ENCODE peak calls at places on chromosome 20, in four cellular contexts. Y, N, V and F are unnamed samples. For H3K36me3, the result is how much of the 10 kb centered on the place peaks cover.

GRCh38 chr20:39338977-39339376 is 376.8 kb downstream of the DHX35 start:
- DNase-seq in Y (peak), N (no peak), V (no peak), F (peak)

GRCh38 chr20:45153147-45153546 is 21.6 kb upstream of the PI3 start:
- DNase-seq in Y (no peak), N (no peak), V (no peak), F (no peak)

GRCh38 chr20:13331536-13331935 is 110.5 kb downstream of the ISM1 start:
- DNase-seq in Y (no peak), N (no peak), V (no peak), F (no peak)

GRCh38 chr20:25042531-25043498 is 15.1 kb downstream of the ACSS1 start:
- DNase-seq in Y (no peak), N (peak), V (no peak), F (peak)

GRCh38 chr20:63280929-63281545 is 8.4 kb downstream of the ARFGAP1 start:
- DNase-seq in Y (no peak), N (no peak), V (no peak), F (peak)

GRCh38 chr20:19908586-19908985 is 108.6 kb upstream of the NAA20 start:
- DNase-seq in Y (no peak), N (no peak), V (no peak), F (no peak)

GRCh38 chr20:55095745-55096450 is 620.5 kb downstream of the DOK5 start:
- DNase-seq in Y (no peak), N (no peak), V (no peak), F (no peak)

GRCh38 chr20:16551601-16552419 is 21.4 kb downstream of the KIF16B start:
- DNase-seq in Y (no peak), N (no peak), V (no peak), F (no peak)

GRCh38 chr20:44496976-44497375 is 21.3 kb downstream of the TTPAL start:
- DNase-seq in Y (no peak), N (no peak), V (no peak), F (no peak)

GRCh38 chr20:32333988-32334885 is 23.9 kb upstream of the ASXL1 start:
- DNase-seq in Y (no peak), N (peak), V (no peak), F (peak)

GRCh38 chr20:31704225-31705119 is 18.2 kb downstream of the BCL2L1 start:
- DNase-seq in Y (peak), N (no peak), V (no peak), F (no peak)

GRCh38 chr20:15061955-15062354 is 724.5 kb upstream of the FLRT3 start:
- DNase-seq in Y (peak), N (no peak), V (no peak), F (no peak)

GRCh38 chr20:11182715-11183114 is 508.9 kb upstream of the JAG1 start:
- DNase-seq in Y (no peak), N (no peak), V (no peak), F (no peak)

GRCh38 chr20:53980101-53980500 is 90.3 kb downstream of the BCAS1 start:
- DNase-seq in Y (no peak), N (no peak), V (no peak), F (no peak)

GRCh38 chr20:55038684-55039083 is 563.3 kb downstream of the DOK5 start:
- DNase-seq in Y (no peak), N (no peak), V (no peak), F (no peak)

GRCh38 chr20:13221673-13222318 is 722 bp downstream of the ISM1 start:
- DNase-seq in Y (peak), N (peak), V (peak), F (peak)

GRCh38 chr20:33693741-33694645 is 7.8 kb upstream of the E2F1 start:
- DNase-seq in Y (no peak), N (no peak), V (no peak), F (no peak)

GRCh38 chr20:62984666-62985065 is 22.1 kb downstream of the BHLHE23 start:
- DNase-seq in Y (no peak), N (no peak), V (no peak), F (no peak)

GRCh38 chr20:18284805-18285533 is 3.4 kb upstream of the ZNF133 start:
- DNase-seq in Y (no peak), N (no peak), V (no peak), F (no peak)

GRCh38 chr20:9114709-9115108 is 45.8 kb downstream of the PLCB4 start:
- DNase-seq in Y (peak), N (no peak), V (no peak), F (no peak)

GRCh38 chr20:62344782-62345181 is 22.3 kb downstream of the LAMA5 start:
- DNase-seq in Y (no peak), N (no peak), V (no peak), F (no peak)

GRCh38 chr20:58897493-58897892 is 45.0 kb downstream of the GNAS start:
- DNase-seq in Y (no peak), N (no peak), V (no peak), F (no peak)

GRCh38 chr20:4512891-4513550 is 208.7 kb upstream of the PRND start:
- DNase-seq in Y (peak), N (no peak), V (no peak), F (no peak)

GRCh38 chr20:38346247-38346651 is at the start of gene LBP:
- DNase-seq in Y (no peak), N (no peak), V (no peak), F (no peak)

GRCh38 chr20:32650545-32650944 is 23.2 kb downstream of the C20orf203 start:
- DNase-seq in Y (peak), N (no peak), V (no peak), F (no peak)

GRCh38 chr20:2465100-2465499 is 5.5 kb downstream of the SNRPB start:
- DNase-seq in Y (no peak), N (no peak), V (no peak), F (no peak)
- H3K36me3 ChIP-seq in Y (under half), N (half or more), V (half or more), F (half or more)

GRCh38 chr20:47241345-47241781 is 115.1 kb downstream of the ZMYND8 start:
- DNase-seq in Y (no peak), N (no peak), V (no peak), F (no peak)
- H3K27ac ChIP-seq in Y (no peak), N (no peak), V (no peak), F (no peak)

GRCh38 chr20:51767018-51767866 is 948 bp downstream of the ATP9A start:
- DNase-seq in Y (peak), N (peak), V (peak), F (peak)

GRCh38 chr20:51769941-51770615 is 1.9 kb upstream of the ATP9A start:
- DNase-seq in Y (no peak), N (no peak), V (no peak), F (no peak)

GRCh38 chr20:51763965-51764602 is 4.1 kb downstream of the ATP9A start:
- DNase-seq in Y (no peak), N (no peak), V (no peak), F (no peak)

GRCh38 chr20:51768759-51769517 is 748 bp upstream of the ATP9A start:
- DNase-seq in Y (no peak), N (no peak), V (no peak), F (no peak)

GRCh38 chr20:51767867-51768758 is at the start of gene ATP9A:
- DNase-seq in Y (peak), N (peak), V (no peak), F (peak)
- H3K4me3 ChIP-seq in Y (peak), N (peak), V (peak), F (peak)

DNA sequence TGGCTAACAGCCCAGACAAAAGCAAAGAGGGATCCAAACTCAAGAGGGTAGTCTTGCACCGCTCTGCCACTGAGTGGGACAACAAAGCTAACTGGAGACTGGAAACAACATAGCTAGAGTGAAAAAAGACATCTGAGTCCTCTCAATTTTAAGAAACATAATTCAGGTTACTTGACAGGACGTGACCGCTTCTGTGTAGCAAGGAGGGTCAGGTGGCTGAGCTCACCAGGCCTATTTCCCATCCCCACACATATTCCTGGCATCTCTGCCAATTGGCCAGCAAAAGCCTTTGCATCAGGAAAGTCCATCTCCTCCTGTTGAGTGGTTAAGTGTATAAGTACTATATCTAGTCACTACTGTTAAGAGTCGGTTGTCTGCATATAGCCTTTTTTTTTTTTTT is 25.3 kb upstream of the TBC1D20 start:
- DNase-seq in Y (no peak), N (no peak), V (no peak), F (no peak)
- H3K36me3 ChIP-seq in Y (under half), N (half or more), V (half or more), F (half or more)

GRCh38 chr20:46167080-46167479 is 49.0 kb downstream of the CD40 start:
- DNase-seq in Y (no peak), N (no peak), V (no peak), F (no peak)

GRCh38 chr20:46168438-46168837 is 50.3 kb downstream of the CD40 start:
- DNase-seq in Y (no peak), N (no peak), V (no peak), F (no peak)

GRCh38 chr20:46160661-46161060 is 42.5 kb downstream of the CD40 start:
- DNase-seq in Y (no peak), N (peak), V (no peak), F (no peak)

GRCh38 chr20:46161921-46162320 is 43.8 kb downstream of the CD40 start:
- DNase-seq in Y (no peak), N (no peak), V (no peak), F (no peak)

GRCh38 chr20:46164166-46164565 is 46.1 kb downstream of the CD40 start:
- DNase-seq in Y (no peak), N (no peak), V (no peak), F (no peak)
- H3K27ac ChIP-seq in Y (no peak), N (no peak), V (no peak), F (no peak)

GRCh38 chr20:5550738-5551529 is 199.3 kb upstream of the SHLD1 start:
- DNase-seq in Y (no peak), N (no peak), V (no peak), F (no peak)
- H3K4me3 ChIP-seq in Y (no peak), N (no peak), V (no peak), F (no peak)

DNA sequence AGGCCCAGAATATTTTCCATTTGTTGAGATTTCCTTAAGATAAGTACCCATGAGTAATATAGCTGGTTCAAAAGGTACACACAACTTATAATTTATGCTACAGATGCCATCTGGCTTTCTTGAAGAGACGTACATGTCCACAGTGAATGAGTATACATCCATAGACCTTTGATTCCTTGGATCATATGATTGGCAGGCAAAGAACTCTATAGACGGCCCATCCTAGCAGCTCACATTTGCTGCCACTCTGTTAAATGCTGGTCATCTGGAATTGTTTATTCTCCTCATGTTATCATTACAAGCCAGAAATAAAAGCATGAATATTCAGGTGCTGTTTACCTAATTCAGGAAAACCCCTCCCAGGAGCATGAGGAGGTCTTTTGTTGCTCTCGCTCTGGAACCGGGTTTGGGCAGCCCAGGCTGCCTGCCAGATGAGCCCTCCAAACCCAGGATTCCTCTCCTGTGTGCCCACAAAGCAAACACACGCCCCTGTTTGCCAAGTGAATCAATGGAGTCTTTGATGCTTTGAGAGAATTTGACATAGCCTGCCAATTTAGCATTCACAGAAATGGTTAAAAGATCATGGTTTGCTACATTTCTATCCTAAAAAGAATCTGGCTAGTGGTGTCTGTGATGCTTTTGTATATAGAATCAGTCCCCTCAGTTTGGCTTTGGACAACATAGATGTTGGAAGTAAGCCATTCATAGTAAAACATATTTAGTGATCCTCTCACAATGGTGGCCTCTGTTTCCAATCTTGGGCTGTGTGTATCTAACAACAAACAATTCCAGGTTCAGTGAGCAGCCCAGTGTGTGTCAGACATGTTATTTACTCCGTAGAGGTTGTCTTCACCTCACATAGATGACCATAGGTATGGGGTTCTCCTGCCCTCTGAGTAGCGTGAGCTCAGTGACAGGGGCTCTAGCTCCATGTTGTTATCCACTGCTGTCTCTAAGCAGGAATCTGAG is 17.5 kb upstream of the PLCG1 start:
- DNase-seq in Y (no peak), N (no peak), V (no peak), F (no peak)
- H3K36me3 ChIP-seq in Y (under half), N (half or more), V (half or more), F (half or more)